ENCODE peak calls at places on chromosomes 13 and 19, in nine cellular contexts. One of them, this sample, is unnamed.

GRCh38 chr19:13103961-13104847 is 1.5 kb upstream of the LYL1 start:
- DNase-seq in IMR-90: no peak
- DNase-seq in bronchial epithelial cell: no peak
- DNase-seq in sciatic nerve: no peak
- DNase-seq in DMS53: peak
- DNase-seq in HS-5: no peak
- DNase-seq in AG09319: no peak
- DNase-seq in activated naive CD8-positive, alpha-beta T cell treated with anti-CD3 and anti-CD28 coated beads for 36 hours: peak
- DNase-seq in astrocyte of the cerebellum: no peak
- DNase-seq in this sample: no peak

GRCh38 chr13:93477238-93477637 is 250.6 kb downstream of the GPC6 start:
- DNase-seq in bronchial epithelial cell: no peak
- DNase-seq in AG09319: no peak
- DNase-seq in HS-5: no peak
- DNase-seq in IMR-90: peak
- DNase-seq in astrocyte of the cerebellum: no peak
- DNase-seq in DMS53: no peak
- DNase-seq in sciatic nerve: no peak
- DNase-seq in activated naive CD8-positive, alpha-beta T cell treated with anti-CD3 and anti-CD28 coated beads for 36 hours: no peak
- DNase-seq in this sample: no peak

GRCh38 chr19:49422407-49423277 is 599 bp downstream of the PTH2 start:
- DNase-seq in sciatic nerve: no peak
- DNase-seq in bronchial epithelial cell: no peak
- DNase-seq in IMR-90: peak
- DNase-seq in HS-5: no peak
- DNase-seq in activated naive CD8-positive, alpha-beta T cell treated with anti-CD3 and anti-CD28 coated beads for 36 hours: peak
- DNase-seq in AG09319: no peak
- DNase-seq in astrocyte of the cerebellum: no peak
- DNase-seq in DMS53: peak
- DNase-seq in this sample: no peak

GRCh38 chr19:29449371-29449770 is 76.4 kb upstream of the VSTM2B start:
- DNase-seq in DMS53: no peak
- DNase-seq in bronchial epithelial cell: no peak
- DNase-seq in astrocyte of the cerebellum: no peak
- DNase-seq in AG09319: no peak
- DNase-seq in IMR-90: no peak
- DNase-seq in activated naive CD8-positive, alpha-beta T cell treated with anti-CD3 and anti-CD28 coated beads for 36 hours: no peak
- DNase-seq in sciatic nerve: no peak
- DNase-seq in HS-5: no peak
- DNase-seq in this sample: no peak

GRCh38 chr19:15255359-15255990 is 23.2 kb upstream of the EPHX3 start:
- DNase-seq in bronchial epithelial cell: no peak
- DNase-seq in IMR-90: no peak
- DNase-seq in HS-5: no peak
- DNase-seq in activated naive CD8-positive, alpha-beta T cell treated with anti-CD3 and anti-CD28 coated beads for 36 hours: no peak
- DNase-seq in DMS53: no peak
- DNase-seq in AG09319: no peak
- DNase-seq in sciatic nerve: peak
- DNase-seq in astrocyte of the cerebellum: no peak
- DNase-seq in this sample: no peak

GRCh38 chr19:6324757-6325156 is 8.7 kb downstream of the ACER1 start:
- DNase-seq in activated naive CD8-positive, alpha-beta T cell treated with anti-CD3 and anti-CD28 coated beads for 36 hours: no peak
- DNase-seq in IMR-90: no peak
- DNase-seq in DMS53: no peak
- DNase-seq in AG09319: no peak
- DNase-seq in HS-5: no peak
- DNase-seq in sciatic nerve: no peak
- DNase-seq in astrocyte of the cerebellum: no peak
- DNase-seq in bronchial epithelial cell: no peak
- DNase-seq in this sample: no peak

GRCh38 chr19:57317503-57317902 is 2.8 kb upstream of the ZNF543 start:
- DNase-seq in activated naive CD8-positive, alpha-beta T cell treated with anti-CD3 and anti-CD28 coated beads for 36 hours: no peak
- DNase-seq in IMR-90: no peak
- DNase-seq in AG09319: no peak
- DNase-seq in astrocyte of the cerebellum: no peak
- DNase-seq in bronchial epithelial cell: no peak
- DNase-seq in sciatic nerve: no peak
- DNase-seq in HS-5: no peak
- DNase-seq in DMS53: no peak
- DNase-seq in this sample: no peak

GRCh38 chr13:33471182-33471581 is 185.6 kb upstream of the STARD13 start:
- DNase-seq in DMS53: no peak
- DNase-seq in bronchial epithelial cell: peak
- DNase-seq in activated naive CD8-positive, alpha-beta T cell treated with anti-CD3 and anti-CD28 coated beads for 36 hours: no peak
- DNase-seq in IMR-90: peak
- DNase-seq in HS-5: no peak
- DNase-seq in AG09319: no peak
- DNase-seq in astrocyte of the cerebellum: no peak
- DNase-seq in sciatic nerve: no peak
- DNase-seq in this sample: no peak

GRCh38 chr13:85828094-85828684 is 29.0 kb upstream of the SLITRK6 start:
- DNase-seq in AG09319: no peak
- DNase-seq in HS-5: no peak
- DNase-seq in DMS53: peak
- DNase-seq in sciatic nerve: no peak
- DNase-seq in astrocyte of the cerebellum: peak
- DNase-seq in bronchial epithelial cell: peak
- DNase-seq in activated naive CD8-positive, alpha-beta T cell treated with anti-CD3 and anti-CD28 coated beads for 36 hours: no peak
- DNase-seq in IMR-90: peak
- DNase-seq in this sample: peak

GRCh38 chr13:93778548-93778947 is 551.9 kb downstream of the GPC6 start:
- DNase-seq in AG09319: no peak
- DNase-seq in activated naive CD8-positive, alpha-beta T cell treated with anti-CD3 and anti-CD28 coated beads for 36 hours: no peak
- DNase-seq in IMR-90: no peak
- DNase-seq in bronchial epithelial cell: no peak
- DNase-seq in sciatic nerve: no peak
- DNase-seq in HS-5: no peak
- DNase-seq in DMS53: no peak
- DNase-seq in astrocyte of the cerebellum: no peak
- DNase-seq in this sample: no peak

GRCh38 chr19:40690699-40691420 is 409 bp upstream of the NUMBL start:
- DNase-seq in activated naive CD8-positive, alpha-beta T cell treated with anti-CD3 and anti-CD28 coated beads for 36 hours: peak
- DNase-seq in AG09319: peak
- DNase-seq in astrocyte of the cerebellum: peak
- DNase-seq in HS-5: peak
- DNase-seq in DMS53: peak
- DNase-seq in IMR-90: peak
- DNase-seq in sciatic nerve: peak
- DNase-seq in bronchial epithelial cell: peak
- DNase-seq in this sample: peak

GRCh38 chr19:18596752-18597157 is 8.2 kb downstream of the REX1BD start:
- DNase-seq in DMS53: peak
- DNase-seq in bronchial epithelial cell: no peak
- DNase-seq in activated naive CD8-positive, alpha-beta T cell treated with anti-CD3 and anti-CD28 coated beads for 36 hours: no peak
- DNase-seq in AG09319: no peak
- DNase-seq in HS-5: no peak
- DNase-seq in sciatic nerve: peak
- DNase-seq in astrocyte of the cerebellum: no peak
- DNase-seq in IMR-90: no peak
- DNase-seq in this sample: peak

GRCh38 chr19:17555929-17556813 is 722 bp downstream of the COLGALT1 start:
- DNase-seq in HS-5: no peak
- DNase-seq in DMS53: peak
- DNase-seq in astrocyte of the cerebellum: no peak
- DNase-seq in sciatic nerve: peak
- DNase-seq in AG09319: no peak
- DNase-seq in IMR-90: peak
- DNase-seq in activated naive CD8-positive, alpha-beta T cell treated with anti-CD3 and anti-CD28 coated beads for 36 hours: no peak
- DNase-seq in bronchial epithelial cell: peak
- DNase-seq in this sample: peak

GRCh38 chr19:29845576-29846176 is 33.9 kb downstream of the CCNE1 start:
- DNase-seq in bronchial epithelial cell: peak
- DNase-seq in IMR-90: peak
- DNase-seq in DMS53: peak
- DNase-seq in sciatic nerve: no peak
- DNase-seq in AG09319: no peak
- DNase-seq in activated naive CD8-positive, alpha-beta T cell treated with anti-CD3 and anti-CD28 coated beads for 36 hours: peak
- DNase-seq in HS-5: peak
- DNase-seq in astrocyte of the cerebellum: no peak
- DNase-seq in this sample: peak

GRCh38 chr13:48493851-48494250 is 39.0 kb downstream of the RCBTB2 start:
- DNase-seq in DMS53: no peak
- DNase-seq in activated naive CD8-positive, alpha-beta T cell treated with anti-CD3 and anti-CD28 coated beads for 36 hours: no peak
- DNase-seq in HS-5: no peak
- DNase-seq in bronchial epithelial cell: peak
- DNase-seq in astrocyte of the cerebellum: peak
- DNase-seq in sciatic nerve: no peak
- DNase-seq in AG09319: no peak
- DNase-seq in IMR-90: peak
- DNase-seq in this sample: peak

GRCh38 chr13:48334534-48335127 is 31.1 kb downstream of the RB1 start:
- DNase-seq in bronchial epithelial cell: peak
- DNase-seq in IMR-90: peak
- DNase-seq in activated naive CD8-positive, alpha-beta T cell treated with anti-CD3 and anti-CD28 coated beads for 36 hours: no peak
- DNase-seq in DMS53: peak
- DNase-seq in AG09319: peak
- DNase-seq in astrocyte of the cerebellum: peak
- DNase-seq in sciatic nerve: no peak
- DNase-seq in HS-5: no peak
- DNase-seq in this sample: peak

GRCh38 chr19:4098493-4098892 is 25.4 kb downstream of the MAP2K2 start:
- DNase-seq in AG09319: no peak
- DNase-seq in sciatic nerve: no peak
- DNase-seq in DMS53: no peak
- DNase-seq in astrocyte of the cerebellum: no peak
- DNase-seq in IMR-90: no peak
- DNase-seq in HS-5: no peak
- DNase-seq in bronchial epithelial cell: no peak
- DNase-seq in activated naive CD8-positive, alpha-beta T cell treated with anti-CD3 and anti-CD28 coated beads for 36 hours: no peak
- DNase-seq in this sample: no peak

GRCh38 chr13:98419786-98420559 is 156.9 kb downstream of the STK24 start:
- DNase-seq in DMS53: no peak
- DNase-seq in sciatic nerve: peak
- DNase-seq in HS-5: no peak
- DNase-seq in activated naive CD8-positive, alpha-beta T cell treated with anti-CD3 and anti-CD28 coated beads for 36 hours: no peak
- DNase-seq in IMR-90: no peak
- DNase-seq in AG09319: no peak
- DNase-seq in bronchial epithelial cell: no peak
- DNase-seq in astrocyte of the cerebellum: no peak
- DNase-seq in this sample: no peak

GRCh38 chr13:44523176-44524017 is 52.7 kb downstream of the TSC22D1 start:
- DNase-seq in IMR-90: peak
- DNase-seq in bronchial epithelial cell: peak
- DNase-seq in sciatic nerve: no peak
- DNase-seq in astrocyte of the cerebellum: peak
- DNase-seq in AG09319: peak
- DNase-seq in activated naive CD8-positive, alpha-beta T cell treated with anti-CD3 and anti-CD28 coated beads for 36 hours: no peak
- DNase-seq in DMS53: peak
- DNase-seq in HS-5: peak
- DNase-seq in this sample: peak

GRCh38 chr13:113746143-113746525 is 12.9 kb upstream of the TMEM255B start:
- DNase-seq in IMR-90: no peak
- DNase-seq in activated naive CD8-positive, alpha-beta T cell treated with anti-CD3 and anti-CD28 coated beads for 36 hours: no peak
- DNase-seq in AG09319: no peak
- DNase-seq in sciatic nerve: no peak
- DNase-seq in HS-5: no peak
- DNase-seq in DMS53: peak
- DNase-seq in astrocyte of the cerebellum: no peak
- DNase-seq in bronchial epithelial cell: no peak
- DNase-seq in this sample: peak

GRCh38 chr19:35519291-35519690 is 5.8 kb upstream of the DMKN start:
- DNase-seq in astrocyte of the cerebellum: no peak
- DNase-seq in bronchial epithelial cell: peak
- DNase-seq in activated naive CD8-positive, alpha-beta T cell treated with anti-CD3 and anti-CD28 coated beads for 36 hours: no peak
- DNase-seq in HS-5: no peak
- DNase-seq in AG09319: no peak
- DNase-seq in DMS53: no peak
- DNase-seq in sciatic nerve: no peak
- DNase-seq in IMR-90: peak
- DNase-seq in this sample: no peak

GRCh38 chr19:11421607-11422098 is 2.5 kb upstream of the RGL3 start:
- DNase-seq in IMR-90: no peak
- DNase-seq in AG09319: no peak
- DNase-seq in activated naive CD8-positive, alpha-beta T cell treated with anti-CD3 and anti-CD28 coated beads for 36 hours: peak
- DNase-seq in sciatic nerve: no peak
- DNase-seq in bronchial epithelial cell: no peak
- DNase-seq in HS-5: no peak
- DNase-seq in astrocyte of the cerebellum: no peak
- DNase-seq in DMS53: peak
- DNase-seq in this sample: no peak

GRCh38 chr13:51324714-51325440 is 14.6 kb upstream of the SERPINE3 start:
- DNase-seq in HS-5: no peak
- DNase-seq in bronchial epithelial cell: no peak
- DNase-seq in activated naive CD8-positive, alpha-beta T cell treated with anti-CD3 and anti-CD28 coated beads for 36 hours: no peak
- DNase-seq in IMR-90: no peak
- DNase-seq in sciatic nerve: no peak
- DNase-seq in astrocyte of the cerebellum: no peak
- DNase-seq in AG09319: no peak
- DNase-seq in DMS53: no peak
- DNase-seq in this sample: no peak

GRCh38 chr13:25281937-25282332 is 5.4 kb downstream of the MTMR6 start:
- DNase-seq in HS-5: no peak
- DNase-seq in AG09319: no peak
- DNase-seq in activated naive CD8-positive, alpha-beta T cell treated with anti-CD3 and anti-CD28 coated beads for 36 hours: peak
- DNase-seq in sciatic nerve: no peak
- DNase-seq in astrocyte of the cerebellum: no peak
- DNase-seq in IMR-90: no peak
- DNase-seq in bronchial epithelial cell: no peak
- DNase-seq in DMS53: no peak
- DNase-seq in this sample: no peak

GRCh38 chr13:98207411-98207810 is 30.3 kb upstream of the RNF113B start:
- DNase-seq in activated naive CD8-positive, alpha-beta T cell treated with anti-CD3 and anti-CD28 coated beads for 36 hours: no peak
- DNase-seq in sciatic nerve: no peak
- DNase-seq in DMS53: no peak
- DNase-seq in astrocyte of the cerebellum: no peak
- DNase-seq in IMR-90: peak
- DNase-seq in HS-5: no peak
- DNase-seq in AG09319: no peak
- DNase-seq in bronchial epithelial cell: peak
- DNase-seq in this sample: no peak

GRCh38 chr13:111629933-111630332 is 309.5 kb downstream of the TEX29 start:
- DNase-seq in DMS53: no peak
- DNase-seq in sciatic nerve: no peak
- DNase-seq in activated naive CD8-positive, alpha-beta T cell treated with anti-CD3 and anti-CD28 coated beads for 36 hours: no peak
- DNase-seq in IMR-90: no peak
- DNase-seq in AG09319: no peak
- DNase-seq in astrocyte of the cerebellum: no peak
- DNase-seq in bronchial epithelial cell: no peak
- DNase-seq in HS-5: no peak
- DNase-seq in this sample: no peak

GRCh38 chr19:3494051-3494450 is 6.4 kb downstream of the DOHH start:
- DNase-seq in sciatic nerve: no peak
- DNase-seq in astrocyte of the cerebellum: no peak
- DNase-seq in HS-5: no peak
- DNase-seq in DMS53: peak
- DNase-seq in activated naive CD8-positive, alpha-beta T cell treated with anti-CD3 and anti-CD28 coated beads for 36 hours: peak
- DNase-seq in IMR-90: no peak
- DNase-seq in bronchial epithelial cell: no peak
- DNase-seq in AG09319: no peak
- DNase-seq in this sample: no peak

GRCh38 chr13:20174656-20175405 is 14.0 kb upstream of the GJA3 start:
- DNase-seq in DMS53: peak
- DNase-seq in HS-5: peak
- DNase-seq in IMR-90: peak
- DNase-seq in bronchial epithelial cell: peak
- DNase-seq in AG09319: peak
- DNase-seq in astrocyte of the cerebellum: peak
- DNase-seq in sciatic nerve: no peak
- DNase-seq in activated naive CD8-positive, alpha-beta T cell treated with anti-CD3 and anti-CD28 coated beads for 36 hours: peak
- DNase-seq in this sample: peak

GRCh38 chr19:34155686-34156085 is 16.6 kb upstream of the LSM14A start:
- DNase-seq in IMR-90: peak
- DNase-seq in activated naive CD8-positive, alpha-beta T cell treated with anti-CD3 and anti-CD28 coated beads for 36 hours: no peak
- DNase-seq in astrocyte of the cerebellum: no peak
- DNase-seq in DMS53: no peak
- DNase-seq in AG09319: no peak
- DNase-seq in bronchial epithelial cell: peak
- DNase-seq in sciatic nerve: no peak
- DNase-seq in HS-5: peak
- DNase-seq in this sample: no peak

GRCh38 chr13:102726430-102726829 is 31.6 kb upstream of the METTL21C start:
- DNase-seq in astrocyte of the cerebellum: no peak
- DNase-seq in AG09319: no peak
- DNase-seq in bronchial epithelial cell: peak
- DNase-seq in sciatic nerve: no peak
- DNase-seq in HS-5: no peak
- DNase-seq in DMS53: peak
- DNase-seq in IMR-90: no peak
- DNase-seq in activated naive CD8-positive, alpha-beta T cell treated with anti-CD3 and anti-CD28 coated beads for 36 hours: no peak
- DNase-seq in this sample: peak

GRCh38 chr19:41880329-41880708 is 2.7 kb upstream of the ARHGEF1 start:
- DNase-seq in DMS53: no peak
- DNase-seq in astrocyte of the cerebellum: no peak
- DNase-seq in sciatic nerve: no peak
- DNase-seq in AG09319: no peak
- DNase-seq in IMR-90: no peak
- DNase-seq in activated naive CD8-positive, alpha-beta T cell treated with anti-CD3 and anti-CD28 coated beads for 36 hours: no peak
- DNase-seq in bronchial epithelial cell: no peak
- DNase-seq in HS-5: no peak
- DNase-seq in this sample: no peak